ENCODE peak calls at places on chromosomes 1 and 21, in eight cellular contexts. S is NCI-H524; Z is stimulated activated CD8-positive, alpha-beta memory T cell treated with anti-CD3 and anti-CD28 coated beads, Interleukin-15, amount 100 ng/mL, for 4 hours; O is gastrocnemius medialis; X is HEK293T; D is HTR-8/SVneo; N is Panc1; B is pancreas. V is an unnamed sample.

GRCh38 chr21:27571706-27572105 is 604.8 kb upstream of the ADAMTS5 start:
- DNase-seq in S (no peak), Z (no peak), O (no peak), X (no peak), D (no peak), N (no peak), B (no peak), V (no peak)

GRCh38 chr1:228393268-228393699 is 13.4 kb downstream of the TRIM11 start:
- DNase-seq in S (peak), Z (no peak), O (no peak), X (no peak), D (no peak), N (no peak), B (peak), V (no peak)

GRCh38 chr1:183953031-183953430 is 84.5 kb downstream of the COLGALT2 start:
- DNase-seq in S (peak), Z (no peak), O (no peak), X (no peak), D (no peak), N (no peak), B (no peak), V (peak)

GRCh38 chr1:107255469-107255868 is 114.6 kb downstream of the NTNG1 start:
- DNase-seq in S (no peak), Z (no peak), O (no peak), X (no peak), D (no peak), N (no peak), B (no peak), V (no peak)

GRCh38 chr1:160539896-160540858 is 17.1 kb upstream of the SLAMF6 start:
- DNase-seq in S (no peak), Z (peak), O (no peak), X (no peak), D (no peak), N (no peak), B (no peak), V (no peak)

GRCh38 chr1:9437931-9438330 is 101.3 kb upstream of the SLC25A33 start:
- DNase-seq in S (no peak), Z (no peak), O (peak), X (no peak), D (no peak), N (no peak), B (no peak), V (no peak)

GRCh38 chr1:225462429-225462713 is 34.5 kb upstream of the LBR start:
- DNase-seq in S (peak), Z (no peak), O (no peak), X (no peak), D (no peak), N (no peak), B (no peak), V (peak)

GRCh38 chr1:63615809-63616420 is 22.7 kb downstream of the PGM1 start:
- DNase-seq in S (peak), Z (peak), O (peak), X (peak), D (peak), N (peak), B (no peak), V (peak)

GRCh38 chr1:240234477-240235225 is 143.0 kb downstream of the FMN2 start:
- DNase-seq in S (no peak), Z (no peak), O (no peak), X (no peak), D (no peak), N (no peak), B (no peak), V (no peak)

GRCh38 chr1:32426489-32427255 is 32.4 kb upstream of the BSDC1 start:
- DNase-seq in S (peak), Z (no peak), O (no peak), X (no peak), D (no peak), N (no peak), B (no peak), V (peak)

GRCh38 chr1:23422313-23422877 is 2.2 kb downstream of the TCEA3 start:
- DNase-seq in S (no peak), Z (peak), O (peak), X (no peak), D (peak), N (no peak), B (peak), V (no peak)

GRCh38 chr1:5724847-5725246 is 267.4 kb downstream of the NPHP4 start:
- DNase-seq in S (no peak), Z (no peak), O (no peak), X (no peak), D (no peak), N (no peak), B (no peak), V (no peak)

GRCh38 chr1:220368352-220369265 is 96.4 kb upstream of the RAB3GAP2 start:
- DNase-seq in S (peak), Z (no peak), O (no peak), X (no peak), D (no peak), N (no peak), B (no peak), V (no peak)

GRCh38 chr21:46038871-46039397 is 57.4 kb downstream of the COL6A1 start:
- DNase-seq in S (no peak), Z (no peak), O (peak), X (no peak), D (peak), N (no peak), B (no peak), V (no peak)

GRCh38 chr1:1177452-1178206 is 3.9 kb downstream of the TTLL10 start:
- DNase-seq in S (no peak), Z (no peak), O (no peak), X (no peak), D (no peak), N (no peak), B (peak), V (no peak)

GRCh38 chr1:48216276-48216675 is 6.2 kb upstream of the SLC5A9 start:
- DNase-seq in S (no peak), Z (no peak), O (no peak), X (no peak), D (no peak), N (no peak), B (no peak), V (no peak)

GRCh38 chr21:29022141-29022540 is 2.3 kb upstream of the USP16 start:
- DNase-seq in S (no peak), Z (no peak), O (no peak), X (no peak), D (no peak), N (no peak), B (no peak), V (no peak)

GRCh38 chr1:177432897-177433296 is 262.1 kb downstream of the BRINP2 start:
- DNase-seq in S (peak), Z (no peak), O (no peak), X (peak), D (no peak), N (no peak), B (no peak), V (no peak)

GRCh38 chr1:114510235-114511047 is 562 bp downstream of the TRIM33 start:
- DNase-seq in S (peak), Z (peak), O (peak), X (peak), D (no peak), N (no peak), B (peak), V (no peak)

GRCh38 chr1:161193561-161194235 is 5.2 kb downstream of the ADAMTS4 start:
- DNase-seq in S (no peak), Z (no peak), O (peak), X (no peak), D (no peak), N (no peak), B (no peak), V (no peak)

GRCh38 chr21:22679207-22679606 is 1681.0 kb downstream of the NCAM2 start:
- DNase-seq in S (no peak), Z (no peak), O (no peak), X (no peak), D (no peak), N (no peak), B (no peak), V (no peak)

GRCh38 chr1:153288634-153289275 is 24.0 kb downstream of the PGLYRP3 start:
- DNase-seq in S (peak), Z (no peak), O (no peak), X (peak), D (peak), N (peak), B (no peak), V (no peak)

GRCh38 chr21:36113647-36114428 is 21.0 kb upstream of the CBR3 start:
- DNase-seq in S (no peak), Z (no peak), O (no peak), X (no peak), D (no peak), N (no peak), B (no peak), V (no peak)

V was measured in DMS 273 treated with DMSO at 0.1 percent for 48 hours.